ENCODE peak calls at places on chromosomes 3 and 15, in four cellular contexts. P is endothelial cell, H is lung, S is trophoblast cell. I is an unnamed sample.
A peak's percentile ranks its signal among the peaks of the same experiment; 100 is the strongest.

GRCh38 chr3:113421082-113421481 is 20.2 kb downstream of the CFAP44 start:
- DNase-seq in S (no peak), H (no peak), P (no peak), I (no peak)

GRCh38 chr3:147380271-147380995 is 25.9 kb downstream of the ZIC4 start:
- DNase-seq in H (no peak), S (no peak), P (no peak), I (no peak)

GRCh38 chr3:23669541-23670255 is 136.1 kb upstream of the UBE2E1 start:
- DNase-seq in P (no peak), H (no peak), S (no peak), I (no peak)

GRCh38 chr15:84981711-84982300 is at the start of gene PDE8A:
- DNase-seq in H (no peak), S (peak; percentile 83), P (peak; percentile 53), I (peak; percentile 40)

GRCh38 chr15:68080783-68081182 is 26.7 kb downstream of the PIAS1 start:
- DNase-seq in S (no peak), H (no peak), P (no peak), I (no peak)

GRCh38 chr3:73072634-73073033 is 11.2 kb downstream of the EBLN2 start:
- DNase-seq in H (no peak), P (no peak), S (no peak), I (no peak)

GRCh38 chr3:37645801-37646380 is 215.8 kb upstream of the CTDSPL start:
- DNase-seq in P (no peak), S (no peak), H (no peak), I (no peak)

GRCh38 chr3:143016321-143016972 is 15.1 kb downstream of the U2SURP start:
- DNase-seq in P (no peak), S (no peak), H (no peak), I (no peak)

GRCh38 chr3:126126292-126126691 is 42.4 kb upstream of the SLC41A3 start:
- DNase-seq in S (no peak), H (no peak), P (no peak), I (no peak)

GRCh38 chr15:51094606-51095569 is at the start of gene TNFAIP8L3:
- DNase-seq in H (peak; percentile 32), S (no peak), P (peak; percentile 24), I (no peak)

GRCh38 chr15:22918596-22919140 is 61.5 kb downstream of the CYFIP1 start:
- DNase-seq in S (no peak), P (no peak), H (no peak), I (no peak)

I was measured in activated T-helper 9 cell treated with anti-CD3 and anti-CD28 coated beads, Interleukin-2, amount 50 U/mL, for 16 hours.